ENCODE peak calls at places on chromosomes 4 and X, in seven cellular contexts. T, O, H, K, V, U and J are unnamed samples.

GRCh38 chr4:151644625-151645024 is 116.2 kb downstream of the GATB start:
- DNase-seq in T (no peak), V (no peak), U (no peak), H (no peak), O (peak; percentile 34), K (no peak), J (no peak)

GRCh38 chr4:13540446-13541175 is 3.7 kb downstream of the NKX3-2 start:
- DNase-seq in O (no peak), V (no peak), T (no peak), K (no peak), U (no peak), H (no peak), J (no peak)

GRCh38 chrX:135477576-135477975 is 42.9 kb upstream of the INTS6L start:
- DNase-seq in V (peak; percentile 60), T (no peak), H (peak; percentile 44), O (peak; percentile 24), K (peak; percentile 6), U (peak; percentile 36), J (peak; percentile 18)

GRCh38 chr4:156931267-156931666 is 40.3 kb downstream of the PDGFC start:
- DNase-seq in K (peak; percentile 36), T (no peak), V (no peak), U (no peak), H (peak; percentile 92), O (no peak), J (peak; percentile 83)

GRCh38 chr4:48570646-48571220 is 80.7 kb downstream of the ZAR1 start:
- DNase-seq in U (no peak), K (no peak), H (peak; percentile 80), V (no peak), T (no peak), O (no peak), J (peak; percentile 26)

GRCh38 chrX:38006283-38006682 is at the start of gene SYTL5:
- DNase-seq in H (peak; percentile 0), O (no peak), T (no peak), K (no peak), U (no peak), V (no peak), J (no peak)

GRCh38 chr4:139986621-139987510 is 167.1 kb downstream of the MAML3 start:
- DNase-seq in O (no peak), U (no peak), T (no peak), V (no peak), H (peak; percentile 74), K (no peak), J (no peak)

GRCh38 chr4:108370291-108370690 is 201.6 kb upstream of the LEF1 start:
- DNase-seq in T (no peak), H (no peak), V (no peak), K (no peak), O (no peak), U (no peak), J (no peak)

GRCh38 chr4:171985129-171985528 is 171.9 kb downstream of the GALNTL6 start:
- DNase-seq in H (no peak), V (no peak), T (no peak), K (no peak), O (no peak), U (no peak), J (no peak)

GRCh38 chr4:150217192-150217591 is 138.9 kb downstream of the DCLK2 start:
- DNase-seq in O (peak; percentile 5), V (no peak), U (no peak), T (no peak), H (peak; percentile 84), K (no peak), J (no peak)
- TF ChIP-seq CTCF in O (peak; percentile 24), V (peak; percentile 42), U (no peak), T (no peak), H (peak; percentile 47), K (peak; percentile 53), J (peak; percentile 61)

GRCh38 chr4:79678472-79679202 is 270.6 kb upstream of the GK2 start:
- DNase-seq in O (no peak), T (no peak), K (no peak), H (peak; percentile 70), V (no peak), U (no peak), J (no peak)

GRCh38 chr4:79682161-79682560 is 274.1 kb upstream of the GK2 start:
- DNase-seq in K (no peak), V (no peak), U (no peak), T (no peak), O (no peak), H (peak; percentile 23), J (no peak)

GRCh38 chr4:79682801-79683217 is 274.8 kb upstream of the GK2 start:
- DNase-seq in O (no peak), U (no peak), H (peak; percentile 14), T (no peak), K (no peak), V (peak; percentile 24), J (no peak)

GRCh38 chr4:79684516-79684915 is 276.5 kb upstream of the GK2 start:
- DNase-seq in H (no peak), T (no peak), K (no peak), V (no peak), U (no peak), O (no peak), J (no peak)

GRCh38 chr4:79679859-79680258 is 271.8 kb upstream of the GK2 start:
- DNase-seq in K (no peak), O (no peak), T (no peak), V (no peak), H (no peak), U (no peak), J (no peak)
- H3K4me3 ChIP-seq in K (no peak overlapping the region), O (no peak overlapping the region), T (no peak overlapping the region), V (no peak overlapping the region), H (no peak overlapping the region), U (no peak overlapping the region), J (no peak overlapping the region)

GRCh38 chrX:115284877-115285276 is 4.6 kb upstream of the LUZP4 start:
- DNase-seq in U (no peak), V (no peak), H (no peak), O (no peak), T (no peak), K (no peak), J (no peak)
- TF ChIP-seq CTCF in U (no peak), V (no peak), H (no peak), O (no peak), T (no peak), K (no peak), J (peak; percentile 16)

GRCh38 chrX:108199691-108200090 is 108.1 kb downstream of the ATG4A start:
- DNase-seq in V (no peak), T (no peak), H (no peak), U (peak; percentile 23), K (peak; percentile 22), O (peak; percentile 7), J (peak; percentile 33)
- H3K4me3 ChIP-seq in V (no peak overlapping the region), T (no peak overlapping the region), H (no peak overlapping the region), U (no peak overlapping the region), K (no peak overlapping the region), O (no peak overlapping the region), J (no peak overlapping the region)

GRCh38 chr4:179624768-179625181 is 2182.5 kb upstream of the AGA start:
- DNase-seq in U (no peak), O (no peak), H (peak; percentile 87), T (no peak), V (no peak), K (no peak), J (no peak)

GRCh38 chr4:179625391-179625790 is 2183.2 kb upstream of the AGA start:
- DNase-seq in T (no peak), V (no peak), K (no peak), H (peak; percentile 93), U (no peak), O (no peak), J (no peak)

DNA sequence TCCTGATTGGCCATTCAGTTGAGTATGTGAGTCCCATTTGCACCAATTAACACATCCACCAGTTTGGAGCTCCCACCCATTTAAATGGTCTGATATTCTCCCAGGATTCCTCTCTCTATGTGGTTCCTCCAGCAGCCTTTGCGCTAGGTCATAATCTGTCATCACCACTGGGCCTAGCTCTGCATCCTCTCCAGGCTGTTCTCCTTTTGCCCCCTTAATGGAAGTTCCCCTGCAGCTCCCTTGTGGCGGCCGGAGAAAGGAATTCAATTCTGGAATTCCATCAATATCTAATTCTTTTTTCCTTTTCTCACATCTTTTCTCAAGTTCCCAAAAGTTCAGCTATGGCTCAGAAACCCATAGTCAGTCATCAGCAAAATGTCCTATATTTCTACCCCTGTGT is 2184.4 kb upstream of the AGA start:
- DNase-seq in U (no peak), O (no peak), V (no peak), T (no peak), H (no peak), K (no peak), J (no peak)
- TF ChIP-seq CTCF in U (no peak), O (peak; percentile 30), V (no peak), T (no peak), H (peak; percentile 16), K (no peak), J (peak; percentile 20)

GRCh38 chr4:120765271-120765985 is 157.1 kb downstream of the PRDM5 start:
- DNase-seq in U (no peak), V (no peak), O (peak; percentile 70), H (no peak), T (no peak), K (no peak), J (no peak)
- H3K4me3 ChIP-seq in U (no peak overlapping the region), V (peak overlapping the region; percentile 4), O (peak overlapping the region; percentile 29), H (no peak overlapping the region), T (no peak overlapping the region), K (no peak overlapping the region), J (no peak overlapping the region)

DNA sequence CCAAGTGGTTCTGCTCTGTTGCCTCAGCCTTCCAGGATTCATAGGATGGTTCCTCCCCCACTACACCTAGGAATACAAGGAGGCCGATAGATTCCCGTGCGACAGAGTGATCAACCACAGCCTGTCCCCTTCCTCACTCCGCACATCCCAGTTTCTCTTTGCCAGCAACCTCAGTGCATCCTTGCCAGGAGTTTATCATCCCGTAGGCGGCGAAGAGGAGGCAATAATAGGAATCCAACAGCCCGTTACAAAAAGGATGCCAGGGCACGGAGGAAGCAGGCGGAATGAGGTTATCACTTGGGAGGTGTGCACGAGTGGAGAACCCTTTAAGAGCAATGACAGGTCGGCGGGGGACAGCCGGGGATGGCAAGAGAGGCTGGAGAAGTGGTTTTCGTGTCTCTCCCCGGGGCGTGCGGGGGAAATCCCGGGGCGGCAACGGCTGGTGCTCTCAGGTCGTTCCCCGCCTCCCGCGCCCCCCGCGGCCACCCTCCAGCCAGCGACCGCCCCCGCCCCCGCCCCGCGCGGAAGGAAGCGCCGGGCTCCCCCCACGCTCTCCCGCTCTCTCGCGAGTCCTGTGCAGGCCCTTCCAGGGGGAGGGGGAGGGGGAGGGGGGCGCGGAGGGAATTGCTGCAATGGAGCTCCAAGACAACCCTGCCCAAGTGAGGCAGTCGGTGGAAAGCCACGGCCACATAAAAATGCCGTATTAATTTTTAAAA is 1.6 kb downstream of the PPP3CA start:
- DNase-seq in V (peak; percentile 74), U (peak; percentile 43), H (no peak), T (peak; percentile 83), O (peak; percentile 52), K (peak; percentile 11), J (no peak)
- TF ChIP-seq CTCF in V (peak; percentile 10), U (no peak), H (no peak), T (no peak), O (no peak), K (no peak), J (no peak)

GRCh38 chrX:72018277-72019112 is 107.8 kb downstream of the NHSL2 start:
- DNase-seq in U (peak; percentile 41), V (peak; percentile 84), H (peak; percentile 80), K (peak; percentile 81), T (peak; percentile 86), O (peak; percentile 9), J (no peak)
- H3K4me3 ChIP-seq in U (peak overlapping the region; percentile 25), V (peak overlapping the region; percentile 54), H (peak overlapping the region; percentile 28), K (peak overlapping the region; percentile 33), T (peak overlapping the region; percentile 35), O (no peak overlapping the region), J (peak overlapping the region; percentile 36)

GRCh38 chr4:169723207-169723606 is 34.5 kb downstream of the HPF1 start:
- DNase-seq in U (no peak), V (no peak), K (no peak), T (no peak), O (peak; percentile 30), H (no peak), J (no peak)
- TF ChIP-seq CTCF in U (no peak), V (no peak), K (no peak), T (no peak), O (peak; percentile 72), H (peak; percentile 13), J (peak; percentile 50)